ENCODE peak calls at places on chromosomes 16 and 17, in four cellular contexts. H is GM23248, R is fibroblast of lung, W is mammary epithelial cell. E is an unnamed sample.
A peak's percentile ranks its signal among the peaks of the same experiment; 100 is the strongest.

GRCh38 chr16:84284168-84284722 is 10.4 kb upstream of the WFDC1 start:
- DNase-seq in W (no peak), H (peak; percentile 72), R (peak; percentile 77), E (no peak)

GRCh38 chr17:7323731-7324437 is 5.3 kb downstream of the NEURL4 start:
- DNase-seq in H (peak; percentile 62), R (peak; percentile 30), W (peak; percentile 41), E (peak; percentile 98)

GRCh38 chr17:42179911-42180410 is 981 bp downstream of the KCNH4 start:
- DNase-seq in R (peak; percentile 28), W (peak; percentile 20), H (peak; percentile 61), E (peak; percentile 95)

GRCh38 chr17:14359251-14359939 is 58.5 kb downstream of the HS3ST3B1 start:
- DNase-seq in W (no peak), R (no peak), H (peak; percentile 10), E (no peak)

GRCh38 chr16:17471745-17472075 is 950 bp upstream of the XYLT1 start:
- DNase-seq in W (peak; percentile 6), H (peak; percentile 88), R (peak; percentile 73), E (peak; percentile 92)

GRCh38 chr16:59993101-59993500 is 1259.0 kb upstream of the GOT2 start:
- DNase-seq in H (no peak), W (no peak), R (no peak), E (no peak)

GRCh38 chr17:550041-550398 is 164.6 kb downstream of the VPS53 start:
- DNase-seq in H (peak; percentile 80), R (no peak), W (peak; percentile 66), E (no peak)

GRCh38 chr17:78898947-78899346 is 4.1 kb downstream of the CEP295NL start:
- DNase-seq in R (no peak), H (no peak), W (no peak), E (no peak)

GRCh38 chr16:58843675-58844074 is 109.6 kb upstream of the GOT2 start:
- DNase-seq in R (peak; percentile 49), H (peak; percentile 21), W (peak; percentile 9), E (peak; percentile 62)

GRCh38 chr17:15498107-15498506 is 30.7 kb upstream of the CDRT4 start:
- DNase-seq in H (peak; percentile 36), R (no peak), W (no peak), E (no peak)

GRCh38 chr16:74749291-74750055 is 25.1 kb downstream of the FA2H start:
- DNase-seq in R (no peak), W (no peak), H (no peak), E (peak; percentile 87)

GRCh38 chr17:81395600-81396277 is 482 bp downstream of the BAHCC1 start:
- DNase-seq in R (no peak), W (no peak), H (peak; percentile 54), E (peak; percentile 87)

GRCh38 chr17:5813357-5813756 is 229.0 kb upstream of the NLRP1 start:
- DNase-seq in W (no peak), H (no peak), R (no peak), E (no peak)

GRCh38 chr16:24102120-24102740 is 153.9 kb upstream of the CACNG3 start:
- DNase-seq in R (no peak), W (no peak), H (peak; percentile 0), E (no peak)

GRCh38 chr16:57029161-57030160 is 40.1 kb downstream of the NLRC5 start:
- DNase-seq in W (peak; percentile 60), H (peak; percentile 61), R (no peak), E (peak; percentile 85)

GRCh38 chr17:15452746-15453145 is 14.7 kb downstream of the CDRT4 start:
- DNase-seq in H (no peak), R (no peak), W (no peak), E (no peak)

GRCh38 chr17:67035131-67036083 is 8.9 kb upstream of the CACNG1 start:
- DNase-seq in W (no peak), H (no peak), R (no peak), E (peak; percentile 30)

GRCh38 chr17:29149431-29150064 is 30.6 kb downstream of the MYO18A start:
- DNase-seq in H (peak; percentile 38), R (no peak), W (peak; percentile 87), E (peak; percentile 73)

GRCh38 chr17:15776871-15777270 is 44.8 kb downstream of the TBC1D26 start:
- DNase-seq in H (no peak), R (no peak), W (no peak), E (no peak)

GRCh38 chr16:4182581-4183257 is 59.2 kb downstream of the SRL start:
- DNase-seq in H (no peak), W (no peak), R (no peak), E (no peak)

GRCh38 chr17:27247071-27247957 is 46.6 kb upstream of the WSB1 start:
- DNase-seq in R (peak; percentile 98), W (peak; percentile 47), H (peak; percentile 75), E (peak; percentile 67)

GRCh38 chr16:27401768-27402568 is at the start of gene IL21R:
- DNase-seq in H (peak; percentile 92), W (no peak), R (peak; percentile 44), E (peak; percentile 91)

GRCh38 chr17:55911186-55911585 is 160.3 kb downstream of the PCTP start:
- DNase-seq in H (no peak), W (no peak), R (no peak), E (no peak)

GRCh38 chr16:3171181-3171854 is 16.7 kb upstream of the OR1F1 start:
- DNase-seq in H (peak; percentile 26), R (no peak), W (no peak), E (peak; percentile 30)

GRCh38 chr16:3173892-3174617 is 13.9 kb upstream of the OR1F1 start:
- DNase-seq in R (no peak), W (peak; percentile 46), H (peak; percentile 22), E (peak; percentile 81)

GRCh38 chr16:3174618-3175148 is 13.3 kb upstream of the OR1F1 start:
- DNase-seq in H (no peak), R (no peak), W (no peak), E (peak; percentile 23)

GRCh38 chr16:3170440-3171180 is 17.4 kb upstream of the OR1F1 start:
- DNase-seq in W (no peak), H (peak; percentile 38), R (no peak), E (peak; percentile 64)

DNA sequence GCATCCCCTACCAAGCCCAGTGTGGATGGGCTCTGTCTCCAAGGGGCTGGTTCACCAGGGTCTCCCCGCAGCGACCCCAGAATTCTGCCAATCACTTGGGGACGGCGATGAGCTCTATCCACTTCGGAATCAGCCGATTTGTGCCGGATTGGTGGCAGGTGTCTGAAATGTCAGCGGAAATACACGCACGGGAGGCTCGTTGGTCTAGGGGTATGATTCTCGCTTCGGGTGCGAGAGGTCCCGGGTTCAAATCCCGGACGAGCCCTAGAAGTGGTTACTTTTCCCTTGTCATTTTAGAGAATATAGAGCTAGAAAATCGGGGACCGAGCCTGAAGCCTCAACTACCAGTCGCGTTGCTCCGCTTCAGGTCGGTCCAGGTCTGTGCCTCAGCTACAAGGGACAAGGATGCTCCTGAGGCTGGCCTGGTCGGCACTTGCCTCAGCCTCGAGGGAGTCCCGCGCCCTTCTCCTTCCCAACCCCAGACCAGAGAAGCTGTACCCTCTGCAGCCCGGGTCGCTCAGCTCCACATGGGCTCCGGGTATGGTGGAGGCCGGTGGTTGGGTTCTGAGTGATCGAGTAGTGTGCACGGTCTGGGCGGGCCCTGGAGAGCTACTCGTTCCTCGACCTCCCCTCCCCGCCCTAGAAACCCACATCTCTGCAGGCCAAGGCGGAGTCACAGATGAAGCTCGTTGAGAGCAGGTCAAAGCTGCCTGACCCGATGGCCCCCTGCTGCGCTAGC is 16.0 kb upstream of the OR1F1 start:
- DNase-seq in W (peak; percentile 84), R (no peak), H (peak; percentile 15), E (peak; percentile 93)
- H3K4me2 ChIP-seq in W (peak overlapping the region; percentile 62), R (peak overlapping the region; percentile 54), H (no peak overlapping the region), E (peak overlapping the region; percentile 9)

GRCh38 chr16:67608367-67608766 is 36.6 kb upstream of the CARMIL2 start:
- DNase-seq in R (no peak), W (no peak), H (no peak), E (peak; percentile 54)
- H3K79me2 ChIP-seq in R (peaks cover 9% of the 10 kb centered on the region), W (peaks cover 53% of the 10 kb centered on the region), H (peaks cover 83% of the 10 kb centered on the region), E (peaks cover 40% of the 10 kb centered on the region)

DNA sequence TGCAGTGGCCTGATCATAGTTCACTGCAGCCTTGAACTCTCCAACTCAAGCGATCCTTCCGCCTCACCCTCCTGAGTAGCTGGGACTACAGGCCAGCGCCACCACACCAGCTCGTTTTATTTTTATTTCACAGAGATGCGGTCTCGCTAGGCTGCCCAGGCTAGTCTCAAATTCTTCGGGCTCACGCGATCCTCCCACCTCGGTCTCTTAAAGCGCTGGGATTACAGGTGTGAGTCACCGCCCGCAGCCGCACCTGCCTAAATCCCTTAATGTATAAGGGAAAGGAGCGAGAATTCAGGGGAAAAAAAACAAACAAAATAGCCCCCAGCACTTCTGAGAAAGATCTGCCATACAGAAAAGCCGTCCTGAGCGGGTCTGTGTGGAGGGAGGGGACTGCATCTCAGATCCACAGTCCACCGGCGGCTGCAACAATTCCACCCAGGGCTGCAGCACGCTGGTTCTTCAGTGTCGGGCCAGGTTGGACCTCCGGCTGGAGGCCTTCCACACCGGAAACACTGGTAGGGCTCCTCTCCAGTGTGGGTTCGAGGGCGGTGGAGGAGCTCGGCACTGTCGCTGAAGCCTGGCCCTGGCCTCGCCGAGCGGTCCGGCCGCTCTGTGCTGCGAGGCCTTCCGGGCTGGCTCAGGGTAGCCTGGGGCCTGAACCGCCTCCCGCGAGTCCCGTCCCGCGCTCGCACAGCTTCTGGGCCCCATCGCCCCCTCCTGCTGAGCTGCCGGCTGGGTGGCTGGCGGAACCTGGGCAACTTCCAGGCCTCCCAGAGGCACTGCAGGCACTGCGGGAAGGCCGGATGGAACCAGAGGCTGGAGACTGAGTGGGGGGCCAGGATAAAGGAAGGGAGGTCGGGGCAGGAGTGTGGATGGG is 7.0 kb downstream of the ZNF843 start:
- DNase-seq in R (no peak), W (no peak), H (no peak), E (no peak)
- H3K4me2 ChIP-seq in R (no peak overlapping the region), W (no peak overlapping the region), H (no peak overlapping the region), E (no peak overlapping the region)

DNA sequence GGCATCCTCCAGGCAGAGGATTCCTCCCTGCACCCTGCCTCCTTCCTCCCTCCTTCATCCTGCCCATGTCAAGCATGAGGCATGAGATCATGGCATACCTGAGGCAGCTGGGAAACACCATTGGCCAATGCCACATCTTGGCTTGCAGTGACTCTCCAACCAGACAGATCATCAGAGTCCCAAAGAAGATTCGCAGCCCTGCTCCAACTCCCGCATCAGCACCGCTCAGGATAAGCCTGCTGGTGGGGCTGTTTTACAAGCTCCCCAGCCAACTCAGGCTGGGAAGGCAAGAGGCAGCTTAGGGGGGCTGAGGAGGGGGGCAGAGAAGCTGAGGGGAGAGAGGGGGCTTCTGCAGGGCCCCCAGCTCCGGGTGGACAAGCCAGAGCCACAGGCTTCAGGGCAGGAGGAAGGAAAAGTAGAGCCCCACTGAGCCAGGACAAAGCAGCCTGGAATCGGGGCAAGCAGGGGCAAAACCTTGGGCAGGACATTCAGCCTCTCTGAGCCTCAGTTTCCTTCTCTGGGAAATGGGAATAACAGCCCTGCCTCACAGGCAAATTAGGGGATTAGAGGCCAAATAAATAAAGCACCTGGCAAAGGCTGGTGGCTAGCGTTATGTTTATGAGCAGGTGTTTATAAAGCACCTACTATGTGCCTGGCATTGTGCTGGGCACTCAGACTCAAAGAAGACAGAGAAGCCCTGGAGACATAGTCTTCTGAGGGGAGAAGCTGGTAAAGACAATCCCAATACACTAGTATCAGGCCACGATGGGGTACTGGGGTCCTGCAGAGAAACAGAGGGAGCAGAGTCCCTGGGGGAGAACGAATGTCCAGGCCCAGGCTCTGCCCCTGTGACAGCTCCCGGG is 88.1 kb downstream of the GOSR1 start:
- DNase-seq in R (no peak), W (peak; percentile 21), H (peak; percentile 24), E (no peak)
- H3K79me2 ChIP-seq in R (no peaks in the 10 kb centered on the region), W (no peaks in the 10 kb centered on the region), H (no peaks in the 10 kb centered on the region), E (no peaks in the 10 kb centered on the region)